ENCODE peak calls at places on chromosomes 1 and 21, in four cellular contexts. P is kidney, J is fibroblast of mammary gland, I is K562. C is an unnamed sample.

GRCh38 chr1:197126698-197127097 is 19.8 kb downstream of the ASPM start:
- DNase-seq in P (no peak), J (no peak), I (no peak), C (no peak)

GRCh38 chr1:240905225-240905765 is 293.3 kb upstream of the GREM2 start:
- DNase-seq in P (no peak), J (no peak), I (no peak), C (no peak)

GRCh38 chr1:201795066-201795465 is 33.9 kb upstream of the IPO9 start:
- DNase-seq in P (no peak), J (peak; percentile 44), I (peak; percentile 44), C (peak; percentile 73)

GRCh38 chr1:201759194-201759814 is 69.7 kb upstream of the IPO9 start:
- DNase-seq in P (no peak), J (peak; percentile 71), I (no peak), C (peak; percentile 78)

GRCh38 chr1:6602669-6603423 is at the start of gene KLHL21:
- DNase-seq in P (peak; percentile 98), J (peak; percentile 81), I (peak; percentile 97), C (peak; percentile 91)

GRCh38 chr1:88061106-88061829 is 622.8 kb upstream of the PKN2 start:
- DNase-seq in P (no peak), J (peak; percentile 75), I (peak; percentile 4), C (peak; percentile 82)

GRCh38 chr1:228544021-228544850 is 57.1 kb downstream of the RNF187 start:
- DNase-seq in P (no peak), J (no peak), I (no peak), C (no peak)

GRCh38 chr1:31571340-31572295 is 4.7 kb upstream of the TINAGL1 start:
- DNase-seq in P (peak; percentile 52), J (no peak), I (no peak), C (no peak)

GRCh38 chr1:43238104-43238503 is 31.7 kb upstream of the TMEM125 start:
- DNase-seq in P (no peak), J (peak; percentile 76), I (peak; percentile 79), C (peak; percentile 79)

GRCh38 chr1:184504695-184505338 is 118.0 kb downstream of the C1orf21 start:
- DNase-seq in P (no peak), J (no peak), I (no peak), C (no peak)

GRCh38 chr1:23980725-23981063 is 567 bp upstream of the SRSF10 start:
- DNase-seq in P (no peak), J (peak; percentile 83), I (peak; percentile 70), C (peak; percentile 58)

GRCh38 chr1:156371553-156372264 is 2.7 kb downstream of the RHBG start:
- DNase-seq in P (peak; percentile 87), J (peak; percentile 84), I (peak; percentile 37), C (peak; percentile 79)

GRCh38 chr1:245292141-245292540 is 137.4 kb downstream of the KIF26B start:
- DNase-seq in P (no peak), J (no peak), I (no peak), C (no peak)

GRCh38 chr1:214383381-214384372 is 102.7 kb downstream of the SMYD2 start:
- DNase-seq in P (no peak), J (no peak), I (no peak), C (no peak)

GRCh38 chr21:34745557-34746255 is 76.9 kb downstream of the CLIC6 start:
- DNase-seq in P (peak; percentile 87), J (peak; percentile 88), I (peak; percentile 87), C (peak; percentile 93)

DNA sequence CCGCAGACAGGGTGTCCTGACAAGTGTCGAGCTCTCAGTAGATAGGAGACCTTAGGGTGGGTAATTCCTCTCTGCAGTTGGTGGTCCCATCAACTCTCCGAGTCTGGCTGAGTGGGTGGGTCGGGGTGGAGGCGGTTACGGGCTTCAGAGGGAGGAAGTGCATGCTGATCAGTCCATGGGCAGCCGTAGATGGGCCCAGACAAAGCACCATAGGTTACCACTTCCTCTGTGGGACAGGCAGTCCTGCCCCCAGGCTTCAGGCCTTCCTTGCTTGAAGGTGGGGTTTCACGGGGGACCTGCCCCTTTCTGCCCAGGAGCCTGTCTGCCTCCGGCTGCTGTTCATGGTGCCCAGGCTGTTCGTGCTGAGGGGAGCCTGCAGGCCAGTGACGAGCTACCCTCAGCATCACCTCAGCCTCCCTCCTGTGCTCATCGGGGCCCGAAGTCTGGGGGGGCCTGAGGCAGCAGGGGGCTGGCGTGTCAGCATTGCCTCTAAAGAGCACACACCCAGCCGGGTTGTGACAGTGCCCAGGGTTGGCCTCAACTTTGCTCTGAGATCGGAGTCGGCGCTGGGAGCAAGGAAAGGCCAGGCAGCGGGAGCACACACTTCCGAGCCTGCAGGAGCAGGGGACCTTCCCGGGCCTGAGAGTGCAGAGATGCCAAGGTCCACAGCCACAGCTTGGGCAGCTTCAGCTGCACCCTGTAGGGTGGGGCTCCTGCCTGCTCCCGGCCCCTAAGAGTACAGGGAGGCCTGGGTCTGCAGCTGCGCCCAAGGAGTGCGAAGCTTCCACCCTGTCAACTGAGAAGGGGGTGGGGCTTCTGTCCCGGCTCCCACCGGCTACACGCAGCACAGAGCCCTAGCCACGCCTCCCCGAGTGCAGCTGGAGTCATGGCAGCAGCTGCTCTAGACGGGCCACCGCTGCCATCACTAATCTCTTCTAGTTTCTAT is 225.4 kb upstream of the NRIP1 start:
- DNase-seq in P (peak; percentile 71), J (no peak), I (peak; percentile 77), C (no peak)
- H3K4me3 ChIP-seq in P (peak overlapping the region; percentile 19), J (no peak overlapping the region), I (no peak overlapping the region), C (no peak overlapping the region)

DNA sequence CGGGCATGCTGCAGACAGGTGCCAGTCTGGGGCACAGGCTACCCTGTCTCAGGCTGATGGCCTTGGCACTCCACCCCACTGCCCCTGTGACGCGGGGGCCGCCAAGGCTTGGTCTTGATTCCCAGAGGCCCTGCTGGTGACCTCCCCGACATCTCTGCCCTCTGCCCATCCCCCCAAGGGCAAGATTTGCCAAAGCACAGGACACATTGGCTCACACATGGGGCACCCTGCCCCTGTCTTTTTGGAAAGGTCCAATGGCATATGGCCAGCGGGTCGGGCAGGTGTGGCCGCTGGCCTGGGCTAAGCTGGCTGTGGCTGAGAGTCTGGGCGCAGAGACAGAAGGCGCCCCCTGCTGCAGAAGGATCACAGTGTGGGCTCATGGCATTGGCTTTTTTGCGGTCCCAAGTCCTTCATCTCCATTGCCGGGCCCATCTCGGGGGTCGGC is 4.6 kb downstream of the MIB2 start:
- DNase-seq in P (peak; percentile 69), J (no peak), I (peak; percentile 71), C (no peak)
- TF ChIP-seq CTCF in P (no peak), J (peak; percentile 24), I (peak; percentile 73), C (peak; percentile 55)

DNA sequence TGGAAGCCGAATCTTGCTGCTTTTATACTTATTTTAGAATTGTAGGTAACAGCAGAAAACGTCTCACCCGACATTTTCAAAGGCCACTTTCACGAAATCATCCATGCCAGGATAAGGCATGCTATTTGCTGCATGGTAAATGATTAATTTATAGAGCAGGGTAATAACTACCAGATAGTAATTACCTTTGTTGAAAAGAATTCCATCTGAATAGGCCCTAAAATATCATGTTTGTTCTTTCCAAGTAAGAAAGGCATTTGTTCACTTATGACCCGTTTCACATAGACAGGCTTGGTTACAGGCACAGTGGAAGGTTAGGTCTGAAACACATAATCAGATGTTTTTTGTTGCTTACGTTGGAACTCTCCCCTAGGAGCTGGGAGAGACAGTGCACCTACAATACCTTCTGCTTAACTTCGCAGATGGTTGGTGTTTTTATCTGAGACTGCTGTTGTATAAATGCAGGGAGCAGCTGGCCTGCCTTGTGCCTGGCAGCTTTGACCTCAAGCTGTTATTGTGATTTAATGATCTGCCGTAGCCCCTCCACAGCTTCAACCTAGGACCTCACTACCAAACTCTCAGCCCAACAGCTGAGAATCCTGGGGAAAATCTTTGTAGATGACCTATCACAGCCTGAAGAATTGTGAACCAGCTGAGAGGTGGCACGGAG is 1.6 kb downstream of the SLC44A3 start:
- DNase-seq in P (no peak), J (no peak), I (no peak), C (no peak)
- H3K4me3 ChIP-seq in P (peak overlapping the region; percentile 74), J (no peak overlapping the region), I (no peak overlapping the region), C (no peak overlapping the region)

GRCh38 chr1:98557808-98558390 is 103.6 kb upstream of the SNX7 start:
- DNase-seq in P (no peak), J (no peak), I (no peak), C (peak; percentile 7)

GRCh38 chr1:98555814-98556213 is 105.7 kb upstream of the SNX7 start:
- DNase-seq in P (no peak), J (no peak), I (no peak), C (no peak)

GRCh38 chr1:98556521-98557158 is 104.9 kb upstream of the SNX7 start:
- DNase-seq in P (no peak), J (peak; percentile 51), I (peak; percentile 5), C (peak; percentile 49)
- TF ChIP-seq CTCF in P (no peak), J (peak; percentile 60), I (no peak), C (peak; percentile 56)

GRCh38 chr1:109687641-109688499 is at the start of gene GSTM1:
- DNase-seq in P (no peak), J (peak; percentile 60), I (no peak), C (no peak)
- H3K4me3 ChIP-seq in P (peak within 1 kb of the TSS; percentile 67), J (peak within 1 kb of the TSS; percentile 51), I (no peak within 1 kb of the TSS), C (no peak within 1 kb of the TSS)

GRCh38 chr1:26789612-26789865 is 1.8 kb downstream of the PIGV start:
- DNase-seq in P (no peak), J (no peak), I (no peak), C (no peak)

GRCh38 chr1:26788515-26788785 is 700 bp downstream of the PIGV start:
- DNase-seq in P (no peak), J (no peak), I (no peak), C (no peak)

GRCh38 chr1:26789953-26790352 is 2.2 kb downstream of the PIGV start:
- DNase-seq in P (no peak), J (no peak), I (no peak), C (peak; percentile 41)

GRCh38 chr1:26787706-26788514 is at the start of gene PIGV:
- DNase-seq in P (peak; percentile 96), J (peak; percentile 76), I (peak; percentile 94), C (peak; percentile 84)

GRCh38 chr1:26788836-26789611 is 1.3 kb downstream of the PIGV start:
- DNase-seq in P (peak; percentile 93), J (peak; percentile 86), I (peak; percentile 96), C (peak; percentile 92)
- TF ChIP-seq CTCF in P (peak; percentile 99), J (peak; percentile 98), I (peak; percentile 99), C (peak; percentile 95)

GRCh38 chr1:61053281-61053711 is 29.1 kb upstream of the NFIA start:
- DNase-seq in P (no peak), J (no peak), I (no peak), C (no peak)

GRCh38 chr1:61049850-61050540 is 32.4 kb upstream of the NFIA start:
- DNase-seq in P (peak; percentile 96), J (peak; percentile 80), I (peak; percentile 96), C (peak; percentile 88)

GRCh38 chr1:61050541-61051454 is 31.6 kb upstream of the NFIA start:
- DNase-seq in P (peak; percentile 90), J (no peak), I (peak; percentile 69), C (peak; percentile 28)

GRCh38 chr1:61052393-61053280 is 29.7 kb upstream of the NFIA start:
- DNase-seq in P (no peak), J (no peak), I (peak; percentile 58), C (no peak)

GRCh38 chr1:61051455-61052392 is 30.6 kb upstream of the NFIA start:
- DNase-seq in P (no peak), J (peak; percentile 19), I (peak; percentile 56), C (no peak)
- H3K4me3 ChIP-seq in P (peak overlapping the region; percentile 72), J (peak overlapping the region; percentile 64), I (peak overlapping the region; percentile 65), C (no peak overlapping the region)